ENCODE peak calls at places on chromosomes 13 and 19, in nine cellular contexts. I is CD4-positive, alpha-beta memory T cell; D is upper lobe of right lung; F is cardiac muscle cell; N is A549; G is astrocyte; T is colonic mucosa; R is transverse colon; Q is heart right ventricle. B is an unnamed sample.

GRCh38 chr13:75256922-75257321 is 225.0 kb downstream of the TBC1D4 start:
- DNase-seq in T (peak; percentile 62), Q (no peak), N (no peak), G (peak; percentile 29), F (no peak), D (no peak), R (no peak), I (no peak), B (no peak)

GRCh38 chr19:29263305-29264080 is 50.5 kb upstream of the UQCRFS1 start:
- DNase-seq in T (peak; percentile 49), I (peak; percentile 38), D (no peak), F (peak; percentile 68), Q (peak; percentile 22), N (peak; percentile 59), G (no peak), R (peak; percentile 34), B (peak; percentile 15)

GRCh38 chr19:2426661-2427322 is 594 bp downstream of the TIMM13 start:
- DNase-seq in G (no peak), N (peak; percentile 39), F (peak; percentile 66), Q (no peak), D (peak; percentile 80), T (peak; percentile 58), R (peak; percentile 53), I (no peak), B (peak; percentile 32)

GRCh38 chr13:40665754-40666057 is 735 bp downstream of the FOXO1 start:
- DNase-seq in F (no peak), R (no peak), D (no peak), T (no peak), N (peak; percentile 13), I (peak; percentile 57), G (peak; percentile 32), Q (no peak), B (peak; percentile 31)

GRCh38 chr13:66033924-66034323 is 1196.2 kb downstream of the PCDH9 start:
- DNase-seq in G (no peak), R (no peak), I (no peak), Q (no peak), D (no peak), T (no peak), F (no peak), N (no peak), B (no peak)

GRCh38 chr13:41520699-41521630 is 63.6 kb downstream of the RGCC start:
- DNase-seq in N (no peak), T (no peak), G (peak; percentile 5), I (no peak), D (no peak), Q (no peak), R (no peak), F (no peak), B (no peak)

GRCh38 chr13:43587376-43587775 is 199.4 kb downstream of the ENOX1 start:
- DNase-seq in T (no peak), F (no peak), R (no peak), Q (no peak), G (no peak), N (no peak), I (no peak), D (no peak), B (no peak)

GRCh38 chr13:44726777-44727176 is 150.6 kb upstream of the TSC22D1 start:
- DNase-seq in I (no peak), R (no peak), N (no peak), D (no peak), F (no peak), T (peak; percentile 42), G (no peak), Q (no peak), B (no peak)

GRCh38 chr19:19642506-19643157 is 825 bp downstream of the GMIP start:
- DNase-seq in N (peak; percentile 21), D (no peak), R (peak; percentile 23), Q (no peak), G (no peak), I (peak; percentile 42), F (no peak), T (no peak), B (peak; percentile 9)

GRCh38 chr13:30159446-30159839 is 147.9 kb downstream of the KATNAL1 start:
- DNase-seq in F (no peak), R (no peak), T (no peak), I (no peak), D (no peak), G (peak; percentile 89), N (no peak), Q (no peak), B (no peak)

GRCh38 chr13:30156826-30157615 is 150.3 kb downstream of the KATNAL1 start:
- DNase-seq in T (no peak), Q (no peak), R (no peak), G (no peak), F (no peak), N (no peak), D (no peak), I (no peak), B (no peak)

GRCh38 chr13:30156270-30156669 is 151.1 kb downstream of the KATNAL1 start:
- DNase-seq in G (no peak), F (no peak), Q (no peak), T (no peak), D (no peak), R (no peak), I (no peak), N (no peak), B (no peak)

GRCh38 chr13:30157616-30157993 is 149.7 kb downstream of the KATNAL1 start:
- DNase-seq in N (no peak), F (no peak), R (no peak), D (no peak), T (no peak), Q (no peak), G (no peak), I (no peak), B (no peak)

GRCh38 chr13:30158774-30159445 is 148.4 kb downstream of the KATNAL1 start:
- DNase-seq in R (no peak), D (no peak), I (peak; percentile 58), N (no peak), G (peak; percentile 84), F (no peak), Q (no peak), T (no peak), B (no peak)
- H3K27ac ChIP-seq in R (no peak overlapping the region), D (no peak overlapping the region), I (no peak overlapping the region), N (no peak overlapping the region), G (peak overlapping the region; percentile 48), F (no peak overlapping the region), Q (no peak overlapping the region), T (no peak overlapping the region), B (no peak overlapping the region)

GRCh38 chr13:33230178-33230881 is 55.2 kb downstream of the STARD13 start:
- DNase-seq in D (no peak), I (no peak), N (no peak), F (no peak), R (no peak), G (peak; percentile 69), Q (no peak), T (no peak), B (no peak)

GRCh38 chr13:33231339-33231738 is 54.2 kb downstream of the STARD13 start:
- DNase-seq in R (no peak), N (no peak), G (no peak), D (no peak), T (no peak), Q (no peak), I (no peak), F (no peak), B (no peak)

GRCh38 chr13:33233547-33233946 is 52.0 kb downstream of the STARD13 start:
- DNase-seq in T (no peak), F (no peak), R (no peak), D (peak; percentile 69), Q (peak; percentile 28), I (no peak), G (no peak), N (no peak), B (no peak)

GRCh38 chr13:33235078-33235477 is 50.5 kb downstream of the STARD13 start:
- DNase-seq in Q (no peak), T (no peak), I (no peak), G (peak; percentile 53), D (no peak), F (peak; percentile 60), R (no peak), N (no peak), B (no peak)

GRCh38 chr13:33232883-33233282 is 52.7 kb downstream of the STARD13 start:
- DNase-seq in R (no peak), D (no peak), Q (no peak), N (no peak), T (no peak), F (no peak), I (no peak), G (no peak), B (no peak)
- H3K4me1 ChIP-seq in R (peaks cover 28% of the 10 kb centered on the region), D (peaks cover 41% of the 10 kb centered on the region), Q (peaks cover 62% of the 10 kb centered on the region), N (peaks cover 39% of the 10 kb centered on the region), T (no peaks in the 10 kb centered on the region), F (peaks cover 46% of the 10 kb centered on the region), I (peaks cover 3% of the 10 kb centered on the region), G (peaks cover 47% of the 10 kb centered on the region), B (no peaks in the 10 kb centered on the region)

DNA sequence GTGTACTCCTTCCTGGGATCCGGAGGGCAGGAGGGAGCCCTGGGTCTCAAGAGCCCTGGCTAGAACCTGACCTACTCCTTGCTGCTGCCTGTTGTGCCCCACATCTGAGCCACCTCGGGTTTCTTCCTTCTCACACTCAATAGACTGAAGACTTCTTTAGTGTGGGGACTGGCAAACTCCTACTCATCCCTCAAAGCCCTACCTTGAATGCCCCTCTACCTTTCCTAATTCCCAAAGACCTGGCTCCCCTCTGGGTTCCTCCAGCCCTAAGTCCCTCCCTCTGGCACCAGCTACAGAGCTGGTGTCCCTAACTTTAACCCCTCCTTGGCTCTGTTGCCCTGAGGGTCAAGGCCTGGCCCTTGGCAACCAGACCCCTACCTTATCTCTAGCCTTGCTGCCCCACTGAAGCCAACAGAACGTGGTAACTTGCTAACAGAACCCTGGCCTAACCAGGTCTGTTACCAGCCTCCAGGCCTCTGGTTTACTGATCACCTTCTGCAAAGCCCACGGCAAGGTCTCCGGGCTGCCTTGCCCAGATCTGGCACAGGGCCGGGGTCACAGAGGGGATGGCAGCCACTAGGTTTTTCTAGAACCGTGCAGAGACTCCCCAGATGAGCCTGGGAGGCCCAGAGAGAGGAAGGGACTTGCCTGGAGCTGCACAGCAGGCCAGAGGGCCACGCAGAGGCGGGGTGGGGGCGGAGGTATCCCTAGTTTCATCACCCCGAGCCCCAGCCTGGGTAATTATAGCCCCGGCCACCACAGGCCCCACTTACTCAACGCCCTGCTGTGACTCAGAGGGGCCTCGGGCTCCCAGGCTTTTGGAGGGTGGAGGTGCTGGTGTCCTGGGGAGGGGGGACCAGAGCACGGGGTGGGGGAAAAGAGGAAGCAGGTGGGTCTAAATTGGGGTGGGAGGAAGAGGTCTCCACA is 15.3 kb downstream of the ZBTB7A start:
- DNase-seq in I (no peak), G (peak; percentile 45), R (peak; percentile 62), Q (no peak), T (peak; percentile 33), N (no peak), D (peak; percentile 88), F (no peak), B (no peak)
- H3K27ac ChIP-seq in I (no peak overlapping the region), G (peak overlapping the region; percentile 66), R (peak overlapping the region; percentile 99), Q (peak overlapping the region; percentile 82), T (peak overlapping the region; percentile 91), N (peak overlapping the region; percentile 92), D (peak overlapping the region; percentile 60), F (no peak overlapping the region), B (peak overlapping the region; percentile 44)

GRCh38 chr19:48768989-48769713 is 13.8 kb downstream of the FGF21 start:
- DNase-seq in T (no peak), R (no peak), I (no peak), D (no peak), F (no peak), N (no peak), Q (no peak), G (peak; percentile 33), B (no peak)

GRCh38 chr19:48772503-48772953 is 17.2 kb downstream of the FGF21 start:
- DNase-seq in T (no peak), Q (peak; percentile 55), F (no peak), I (no peak), R (no peak), G (no peak), D (no peak), N (no peak), B (no peak)

GRCh38 chr19:48770223-48770622 is 14.9 kb downstream of the FGF21 start:
- DNase-seq in R (no peak), T (no peak), D (no peak), Q (no peak), N (no peak), I (no peak), G (peak; percentile 88), F (no peak), B (no peak)

GRCh38 chr19:48770734-48771472 is 15.6 kb downstream of the FGF21 start:
- DNase-seq in N (no peak), G (no peak), I (no peak), F (no peak), Q (no peak), D (no peak), T (no peak), R (no peak), B (no peak)
- H3K4me1 ChIP-seq in N (peaks cover 4% of the 10 kb centered on the region), G (no peaks in the 10 kb centered on the region), I (no peaks in the 10 kb centered on the region), F (no peaks in the 10 kb centered on the region), Q (peaks cover 5% of the 10 kb centered on the region), D (no peaks in the 10 kb centered on the region), T (no peaks in the 10 kb centered on the region), R (no peaks in the 10 kb centered on the region), B (no peaks in the 10 kb centered on the region)